ENCODE peak calls at places on chromosome 6, in ten cellular contexts. K is NCI-H774; D is lower lobe of right lung; H is T-helper 1 cell; Z is GM04503; B is CD4-positive, CD25-positive, alpha-beta regulatory T cell; F is foreskin melanocyte; T is H9; U is HEK293T; Y is islet precursor cell. L is an unnamed sample.

GRCh38 chr6:166253277-166254229 is 54.6 kb downstream of the PRR18 start:
- DNase-seq in B (peak), H (no peak), K (peak), U (no peak), Z (no peak), D (peak), T (peak), Y (peak), F (no peak), L (no peak)

GRCh38 chr6:56821005-56821432 is 133.9 kb upstream of the BEND6 start:
- DNase-seq in Z (no peak), U (no peak), F (no peak), B (no peak), H (no peak), K (no peak), Y (no peak), D (no peak), T (no peak), L (no peak)

GRCh38 chr6:138349891-138350290 is 27.8 kb upstream of the SMIM28 start:
- DNase-seq in H (no peak), Z (peak), U (no peak), D (no peak), T (no peak), K (no peak), B (no peak), Y (no peak), F (no peak), L (no peak)

GRCh38 chr6:50021894-50022293 is at the start of gene DEFB110:
- DNase-seq in Y (no peak), B (no peak), K (no peak), D (no peak), T (no peak), U (no peak), F (no peak), Z (no peak), H (no peak), L (no peak)

GRCh38 chr6:85344996-85345395 is 104.9 kb upstream of the NT5E start:
- DNase-seq in D (no peak), K (no peak), Y (no peak), B (no peak), T (no peak), Z (no peak), F (no peak), H (no peak), U (no peak), L (no peak)

GRCh38 chr6:15362274-15363160 is 116.6 kb downstream of the JARID2 start:
- DNase-seq in D (no peak), T (no peak), B (no peak), Y (peak), H (no peak), K (no peak), Z (no peak), F (no peak), U (no peak), L (no peak)

GRCh38 chr6:149062653-149063348 is 254.7 kb upstream of the TAB2 start:
- DNase-seq in Z (no peak), Y (no peak), F (no peak), D (no peak), U (no peak), K (no peak), H (no peak), T (no peak), B (no peak), L (no peak)

GRCh38 chr6:22251331-22251730 is 45.5 kb downstream of the PRL start:
- DNase-seq in K (no peak), Y (no peak), B (no peak), T (no peak), F (no peak), U (no peak), D (no peak), Z (peak), H (no peak), L (no peak)

GRCh38 chr6:32114853-32115252 is 5.7 kb upstream of the TNXB start:
- DNase-seq in B (no peak), H (no peak), T (no peak), D (no peak), U (no peak), Y (no peak), K (no peak), Z (peak), F (no peak), L (no peak)

GRCh38 chr6:32329141-32329540 is 42.6 kb downstream of the TSBP1 start:
- DNase-seq in K (no peak), U (no peak), Z (no peak), F (no peak), D (no peak), B (no peak), T (no peak), Y (no peak), H (no peak), L (no peak)

L was measured in SK-MEL-5.